ENCODE peak calls at places on chromosomes 16 and 17, in eight cellular contexts. W is stimulated activated CD8-positive, alpha-beta memory T cell treated with anti-CD3 and anti-CD28 coated beads, Interleukin-12 subunit alpha, Interleukin-12 subunit beta, amount 100 ng/mL, for 4 hours; P is nucleus accumbens; F is mucosa of descending colon; R is PC-3; H is astrocyte of the spinal cord; A is Caco-2; J is activated CD4-positive, alpha-beta T cell treated with anti-CD3 and anti-CD28 coated beads, Interleukin-2, amount 10 ng/mL, durations not matched to agents 7 days and 5 days. U is an unnamed sample.

GRCh38 chr16:87860553-87861299 is 8.6 kb downstream of the SLC7A5 start:
- DNase-seq in W (no peak), P (no peak), F (no peak), R (peak; percentile 70), H (peak; percentile 81), A (no peak), J (no peak), U (no peak)

GRCh38 chr17:70521821-70522256 is 352.5 kb downstream of the KCNJ2 start:
- DNase-seq in W (no peak), P (no peak), F (no peak), R (peak; percentile 31), H (peak; percentile 22), A (no peak), J (no peak), U (no peak)

GRCh38 chr16:12239953-12240485 is 263.5 kb downstream of the SNX29 start:
- DNase-seq in W (no peak), P (no peak), F (no peak), R (no peak), H (peak; percentile 49), A (no peak), J (no peak), U (no peak)

GRCh38 chr16:86509759-86510464 is 415 bp upstream of the FOXF1 start:
- DNase-seq in W (no peak), P (no peak), F (peak; percentile 67), R (no peak), H (peak; percentile 87), A (no peak), J (no peak), U (no peak)

GRCh38 chr16:83143788-83144187 is 517.0 kb downstream of the CDH13 start:
- DNase-seq in W (no peak), P (no peak), F (no peak), R (no peak), H (peak; percentile 87), A (peak; percentile 97), J (no peak), U (no peak)

GRCh38 chr16:4388275-4389021 is 16.8 kb downstream of the VASN start:
- DNase-seq in W (no peak), P (no peak), F (no peak), R (no peak), H (no peak), A (peak; percentile 73), J (no peak), U (no peak)

GRCh38 chr16:81143921-81144471 is 47.8 kb upstream of the GCSH start:
- DNase-seq in W (no peak), P (no peak), F (no peak), R (no peak), H (no peak), A (peak; percentile 86), J (no peak), U (no peak)

GRCh38 chr17:44078412-44078811 is 7.9 kb downstream of the G6PC3 start:
- DNase-seq in W (no peak), P (no peak), F (no peak), R (no peak), H (no peak), A (no peak), J (no peak), U (no peak)

GRCh38 chr16:8683640-8684039 is 9.2 kb downstream of the ABAT start:
- DNase-seq in W (no peak), P (no peak), F (no peak), R (no peak), H (no peak), A (no peak), J (no peak), U (no peak)

GRCh38 chr17:33970271-33970670 is 284.8 kb upstream of the CCL2 start:
- DNase-seq in W (no peak), P (no peak), F (no peak), R (no peak), H (no peak), A (no peak), J (no peak), U (no peak)

U was measured in RPMI8226.